ENCODE peak calls at places on chromosomes 12 and 14, in nine cellular contexts. One of them, this sample, is unnamed.
A peak's percentile ranks its signal among the peaks of the same experiment; 100 is the strongest.

GRCh38 chr12:89016970-89017778 is 335.1 kb downstream of the DUSP6 start:
- DNase-seq in endothelial cell of umbilical vein: peak; percentile 85
- DNase-seq in adrenal gland: peak; percentile 25
- DNase-seq in heart right ventricle: no peak
- DNase-seq in mesendoderm: peak; percentile 73
- DNase-seq in suprapubic skin: peak; percentile 72
- DNase-seq in CD8-positive, alpha-beta T cell: no peak
- DNase-seq in mammary epithelial cell: peak; percentile 74
- DNase-seq in neural progenitor cell: peak; percentile 83
- DNase-seq in this sample: no peak

GRCh38 chr14:64510825-64511679 is 6.5 kb downstream of the ZBTB1 start:
- DNase-seq in CD8-positive, alpha-beta T cell: peak; percentile 62
- DNase-seq in endothelial cell of umbilical vein: peak; percentile 72
- DNase-seq in suprapubic skin: no peak
- DNase-seq in heart right ventricle: no peak
- DNase-seq in mammary epithelial cell: peak; percentile 56
- DNase-seq in adrenal gland: peak; percentile 65
- DNase-seq in neural progenitor cell: peak; percentile 80
- DNase-seq in mesendoderm: peak; percentile 77
- DNase-seq in this sample: peak; percentile 26

GRCh38 chr14:64303471-64303917 is 9.3 kb upstream of the ESR2 start:
- DNase-seq in heart right ventricle: no peak
- DNase-seq in neural progenitor cell: peak; percentile 72
- DNase-seq in endothelial cell of umbilical vein: peak; percentile 71
- DNase-seq in suprapubic skin: no peak
- DNase-seq in CD8-positive, alpha-beta T cell: no peak
- DNase-seq in mesendoderm: peak; percentile 85
- DNase-seq in mammary epithelial cell: peak; percentile 65
- DNase-seq in adrenal gland: no peak
- DNase-seq in this sample: no peak

GRCh38 chr12:49921936-49922335 is 18.2 kb upstream of the FAIM2 start:
- DNase-seq in adrenal gland: no peak
- DNase-seq in neural progenitor cell: no peak
- DNase-seq in heart right ventricle: no peak
- DNase-seq in CD8-positive, alpha-beta T cell: no peak
- DNase-seq in mesendoderm: no peak
- DNase-seq in suprapubic skin: no peak
- DNase-seq in mammary epithelial cell: no peak
- DNase-seq in endothelial cell of umbilical vein: no peak
- DNase-seq in this sample: no peak

GRCh38 chr12:61362037-61362436 is 898.2 kb upstream of the USP15 start:
- DNase-seq in adrenal gland: no peak
- DNase-seq in mesendoderm: no peak
- DNase-seq in endothelial cell of umbilical vein: no peak
- DNase-seq in neural progenitor cell: no peak
- DNase-seq in CD8-positive, alpha-beta T cell: no peak
- DNase-seq in heart right ventricle: no peak
- DNase-seq in suprapubic skin: no peak
- DNase-seq in mammary epithelial cell: no peak
- DNase-seq in this sample: no peak

GRCh38 chr14:100327128-100327527 is 4.0 kb downstream of the SLC25A47 start:
- DNase-seq in suprapubic skin: no peak
- DNase-seq in neural progenitor cell: no peak
- DNase-seq in CD8-positive, alpha-beta T cell: no peak
- DNase-seq in mammary epithelial cell: no peak
- DNase-seq in endothelial cell of umbilical vein: no peak
- DNase-seq in mesendoderm: no peak
- DNase-seq in adrenal gland: no peak
- DNase-seq in heart right ventricle: no peak
- DNase-seq in this sample: no peak

GRCh38 chr14:104970231-104971068 is 7.7 kb downstream of the AHNAK2 start:
- DNase-seq in adrenal gland: no peak
- DNase-seq in endothelial cell of umbilical vein: peak; percentile 87
- DNase-seq in heart right ventricle: peak; percentile 36
- DNase-seq in mammary epithelial cell: peak; percentile 81
- DNase-seq in mesendoderm: peak; percentile 42
- DNase-seq in suprapubic skin: peak; percentile 93
- DNase-seq in CD8-positive, alpha-beta T cell: no peak
- DNase-seq in neural progenitor cell: peak; percentile 48
- DNase-seq in this sample: no peak

GRCh38 chr12:9634177-9634803 is 26.6 kb upstream of the KLRB1 start:
- DNase-seq in endothelial cell of umbilical vein: peak; percentile 70
- DNase-seq in heart right ventricle: no peak
- DNase-seq in suprapubic skin: no peak
- DNase-seq in mesendoderm: peak; percentile 47
- DNase-seq in CD8-positive, alpha-beta T cell: peak; percentile 76
- DNase-seq in adrenal gland: peak; percentile 55
- DNase-seq in neural progenitor cell: peak; percentile 57
- DNase-seq in mammary epithelial cell: peak; percentile 39
- DNase-seq in this sample: peak; percentile 41

GRCh38 chr14:73759183-73759713 is 45.1 kb upstream of the PNMA1 start:
- DNase-seq in mesendoderm: no peak
- DNase-seq in heart right ventricle: peak; percentile 86
- DNase-seq in adrenal gland: peak; percentile 58
- DNase-seq in suprapubic skin: peak; percentile 91
- DNase-seq in neural progenitor cell: peak; percentile 68
- DNase-seq in mammary epithelial cell: no peak
- DNase-seq in endothelial cell of umbilical vein: peak; percentile 49
- DNase-seq in CD8-positive, alpha-beta T cell: no peak
- DNase-seq in this sample: no peak

GRCh38 chr14:32472512-32473472 is 143.7 kb downstream of the AKAP6 start:
- DNase-seq in mammary epithelial cell: peak; percentile 63
- DNase-seq in endothelial cell of umbilical vein: peak; percentile 52
- DNase-seq in adrenal gland: no peak
- DNase-seq in mesendoderm: peak; percentile 61
- DNase-seq in CD8-positive, alpha-beta T cell: no peak
- DNase-seq in neural progenitor cell: peak; percentile 7
- DNase-seq in suprapubic skin: no peak
- DNase-seq in heart right ventricle: peak; percentile 31
- DNase-seq in this sample: no peak

GRCh38 chr12:2391740-2392341 is 339.1 kb downstream of the CACNA1C start:
- DNase-seq in neural progenitor cell: no peak
- DNase-seq in CD8-positive, alpha-beta T cell: no peak
- DNase-seq in endothelial cell of umbilical vein: no peak
- DNase-seq in suprapubic skin: no peak
- DNase-seq in adrenal gland: no peak
- DNase-seq in mesendoderm: no peak
- DNase-seq in mammary epithelial cell: no peak
- DNase-seq in heart right ventricle: no peak
- DNase-seq in this sample: no peak

GRCh38 chr12:2393016-2393415 is 340.2 kb downstream of the CACNA1C start:
- DNase-seq in suprapubic skin: no peak
- DNase-seq in endothelial cell of umbilical vein: no peak
- DNase-seq in mesendoderm: no peak
- DNase-seq in adrenal gland: no peak
- DNase-seq in heart right ventricle: no peak
- DNase-seq in mammary epithelial cell: no peak
- DNase-seq in CD8-positive, alpha-beta T cell: no peak
- DNase-seq in neural progenitor cell: no peak
- DNase-seq in this sample: no peak

GRCh38 chr12:2390850-2391390 is 338.1 kb downstream of the CACNA1C start:
- DNase-seq in suprapubic skin: no peak
- DNase-seq in heart right ventricle: no peak
- DNase-seq in CD8-positive, alpha-beta T cell: no peak
- DNase-seq in adrenal gland: no peak
- DNase-seq in neural progenitor cell: no peak
- DNase-seq in endothelial cell of umbilical vein: no peak
- DNase-seq in mesendoderm: no peak
- DNase-seq in mammary epithelial cell: no peak
- DNase-seq in this sample: no peak

GRCh38 chr12:2389079-2389790 is 336.4 kb downstream of the CACNA1C start:
- DNase-seq in heart right ventricle: no peak
- DNase-seq in adrenal gland: no peak
- DNase-seq in suprapubic skin: no peak
- DNase-seq in mesendoderm: no peak
- DNase-seq in neural progenitor cell: no peak
- DNase-seq in endothelial cell of umbilical vein: no peak
- DNase-seq in mammary epithelial cell: no peak
- DNase-seq in CD8-positive, alpha-beta T cell: no peak
- DNase-seq in this sample: no peak

GRCh38 chr12:2390133-2390532 is 337.3 kb downstream of the CACNA1C start:
- DNase-seq in mammary epithelial cell: peak; percentile 35
- DNase-seq in heart right ventricle: no peak
- DNase-seq in adrenal gland: no peak
- DNase-seq in suprapubic skin: no peak
- DNase-seq in neural progenitor cell: no peak
- DNase-seq in CD8-positive, alpha-beta T cell: no peak
- DNase-seq in endothelial cell of umbilical vein: no peak
- DNase-seq in mesendoderm: no peak
- DNase-seq in this sample: no peak
- H3K27ac ChIP-seq in mammary epithelial cell: no peak overlapping the region
- H3K27ac ChIP-seq in heart right ventricle: no peak overlapping the region
- H3K27ac ChIP-seq in adrenal gland: no peak overlapping the region
- H3K27ac ChIP-seq in suprapubic skin: no peak overlapping the region
- H3K27ac ChIP-seq in neural progenitor cell: no peak overlapping the region
- H3K27ac ChIP-seq in CD8-positive, alpha-beta T cell: no peak overlapping the region
- H3K27ac ChIP-seq in endothelial cell of umbilical vein: no peak overlapping the region
- H3K27ac ChIP-seq in mesendoderm: no peak overlapping the region
- H3K27ac ChIP-seq in this sample: no peak overlapping the region

GRCh38 chr12:108482717-108483212 is 32.3 kb upstream of the FICD start:
- DNase-seq in mammary epithelial cell: peak; percentile 66
- DNase-seq in adrenal gland: no peak
- DNase-seq in suprapubic skin: no peak
- DNase-seq in mesendoderm: peak; percentile 26
- DNase-seq in neural progenitor cell: no peak
- DNase-seq in heart right ventricle: no peak
- DNase-seq in endothelial cell of umbilical vein: no peak
- DNase-seq in CD8-positive, alpha-beta T cell: no peak
- DNase-seq in this sample: no peak
- H3K4me3 ChIP-seq in mammary epithelial cell: no peak overlapping the region
- H3K4me3 ChIP-seq in adrenal gland: no peak overlapping the region
- H3K4me3 ChIP-seq in suprapubic skin: no peak overlapping the region
- H3K4me3 ChIP-seq in mesendoderm: no peak overlapping the region
- H3K4me3 ChIP-seq in neural progenitor cell: no peak overlapping the region
- H3K4me3 ChIP-seq in heart right ventricle: no peak overlapping the region
- H3K4me3 ChIP-seq in endothelial cell of umbilical vein: no peak overlapping the region
- H3K4me3 ChIP-seq in CD8-positive, alpha-beta T cell: no peak overlapping the region
- H3K4me3 ChIP-seq in this sample: no peak overlapping the region

DNA sequence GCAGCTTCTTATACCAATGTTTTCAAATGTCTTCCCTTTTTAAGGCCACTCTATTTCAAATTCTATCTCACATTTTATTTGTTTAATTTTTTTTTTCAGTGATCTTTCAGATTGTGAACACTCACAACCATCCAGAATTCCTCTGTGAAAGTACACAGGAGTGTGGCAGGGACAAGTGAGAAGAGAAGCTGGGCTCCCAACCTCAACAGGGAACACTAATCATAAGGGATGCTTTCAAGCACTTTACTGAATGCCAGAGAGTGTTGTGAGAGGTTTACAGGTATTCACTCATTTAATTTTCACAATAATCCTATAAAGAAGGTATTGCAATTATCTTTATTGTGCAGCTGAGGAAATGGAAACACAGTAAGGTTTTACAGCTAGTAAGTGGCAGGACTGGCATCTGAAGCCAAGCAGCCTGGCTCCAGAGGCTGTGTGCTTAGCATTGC is 60.1 kb upstream of the PYGL start:
- DNase-seq in suprapubic skin: no peak
- DNase-seq in adrenal gland: peak; percentile 32
- DNase-seq in endothelial cell of umbilical vein: no peak
- DNase-seq in mammary epithelial cell: no peak
- DNase-seq in mesendoderm: no peak
- DNase-seq in heart right ventricle: no peak
- DNase-seq in neural progenitor cell: no peak
- DNase-seq in CD8-positive, alpha-beta T cell: no peak
- DNase-seq in this sample: no peak
- H3K4me1 ChIP-seq in suprapubic skin: peaks cover 8% of the 10 kb centered on the region
- H3K4me1 ChIP-seq in adrenal gland: no peaks in the 10 kb centered on the region
- H3K4me1 ChIP-seq in endothelial cell of umbilical vein: no peaks in the 10 kb centered on the region
- H3K4me1 ChIP-seq in mammary epithelial cell: peaks cover 24% of the 10 kb centered on the region
- H3K4me1 ChIP-seq in mesendoderm: no peaks in the 10 kb centered on the region
- H3K4me1 ChIP-seq in heart right ventricle: no peaks in the 10 kb centered on the region
- H3K4me1 ChIP-seq in neural progenitor cell: peaks cover 20% of the 10 kb centered on the region
- H3K4me1 ChIP-seq in CD8-positive, alpha-beta T cell: no peaks in the 10 kb centered on the region
- H3K4me1 ChIP-seq in this sample: no peaks in the 10 kb centered on the region

GRCh38 chr12:14588571-14588970 is 20.9 kb upstream of the PLBD1 start:
- DNase-seq in CD8-positive, alpha-beta T cell: no peak
- DNase-seq in mammary epithelial cell: no peak
- DNase-seq in suprapubic skin: no peak
- DNase-seq in heart right ventricle: no peak
- DNase-seq in mesendoderm: no peak
- DNase-seq in adrenal gland: no peak
- DNase-seq in neural progenitor cell: no peak
- DNase-seq in endothelial cell of umbilical vein: no peak
- DNase-seq in this sample: no peak
- H3K27ac ChIP-seq in CD8-positive, alpha-beta T cell: no peak overlapping the region
- H3K27ac ChIP-seq in mammary epithelial cell: no peak overlapping the region
- H3K27ac ChIP-seq in suprapubic skin: no peak overlapping the region
- H3K27ac ChIP-seq in heart right ventricle: no peak overlapping the region
- H3K27ac ChIP-seq in mesendoderm: no peak overlapping the region
- H3K27ac ChIP-seq in adrenal gland: no peak overlapping the region
- H3K27ac ChIP-seq in neural progenitor cell: no peak overlapping the region
- H3K27ac ChIP-seq in endothelial cell of umbilical vein: no peak overlapping the region
- H3K27ac ChIP-seq in this sample: no peak overlapping the region

GRCh38 chr12:7015555-7016370 is 2.5 kb downstream of the LPCAT3 start:
- DNase-seq in mesendoderm: no peak
- DNase-seq in adrenal gland: no peak
- DNase-seq in mammary epithelial cell: no peak
- DNase-seq in endothelial cell of umbilical vein: no peak
- DNase-seq in CD8-positive, alpha-beta T cell: no peak
- DNase-seq in suprapubic skin: no peak
- DNase-seq in neural progenitor cell: no peak
- DNase-seq in heart right ventricle: no peak
- DNase-seq in this sample: no peak

GRCh38 chr12:7017870-7018349 is 366 bp downstream of the LPCAT3 start:
- DNase-seq in heart right ventricle: no peak
- DNase-seq in mesendoderm: no peak
- DNase-seq in neural progenitor cell: no peak
- DNase-seq in mammary epithelial cell: no peak
- DNase-seq in adrenal gland: no peak
- DNase-seq in CD8-positive, alpha-beta T cell: no peak
- DNase-seq in suprapubic skin: no peak
- DNase-seq in endothelial cell of umbilical vein: no peak
- DNase-seq in this sample: no peak

GRCh38 chr12:7018350-7019042 is at the start of gene LPCAT3:
- DNase-seq in CD8-positive, alpha-beta T cell: peak; percentile 96
- DNase-seq in mesendoderm: peak; percentile 98
- DNase-seq in neural progenitor cell: peak; percentile 99
- DNase-seq in heart right ventricle: peak; percentile 99
- DNase-seq in suprapubic skin: peak; percentile 98
- DNase-seq in adrenal gland: peak; percentile 98
- DNase-seq in endothelial cell of umbilical vein: peak; percentile 97
- DNase-seq in mammary epithelial cell: peak; percentile 96
- DNase-seq in this sample: peak; percentile 95

GRCh38 chr12:7019043-7019569 is 830 bp upstream of the LPCAT3 start:
- DNase-seq in mammary epithelial cell: no peak
- DNase-seq in adrenal gland: no peak
- DNase-seq in endothelial cell of umbilical vein: no peak
- DNase-seq in CD8-positive, alpha-beta T cell: no peak
- DNase-seq in heart right ventricle: no peak
- DNase-seq in mesendoderm: peak; percentile 16
- DNase-seq in neural progenitor cell: no peak
- DNase-seq in suprapubic skin: no peak
- DNase-seq in this sample: no peak

GRCh38 chr12:7016958-7017571 is 1.2 kb downstream of the LPCAT3 start:
- DNase-seq in suprapubic skin: no peak
- DNase-seq in adrenal gland: no peak
- DNase-seq in heart right ventricle: no peak
- DNase-seq in neural progenitor cell: no peak
- DNase-seq in endothelial cell of umbilical vein: no peak
- DNase-seq in CD8-positive, alpha-beta T cell: no peak
- DNase-seq in mesendoderm: peak; percentile 41
- DNase-seq in mammary epithelial cell: no peak
- DNase-seq in this sample: no peak
- H3K4me3 ChIP-seq in suprapubic skin: peak overlapping the region; percentile 88
- H3K4me3 ChIP-seq in adrenal gland: no peak overlapping the region
- H3K4me3 ChIP-seq in heart right ventricle: peak overlapping the region; percentile 63
- H3K4me3 ChIP-seq in neural progenitor cell: peak overlapping the region; percentile 84
- H3K4me3 ChIP-seq in endothelial cell of umbilical vein: peak overlapping the region; percentile 72
- H3K4me3 ChIP-seq in CD8-positive, alpha-beta T cell: no peak overlapping the region
- H3K4me3 ChIP-seq in mesendoderm: no peak overlapping the region
- H3K4me3 ChIP-seq in mammary epithelial cell: peak overlapping the region; percentile 95
- H3K4me3 ChIP-seq in this sample: peak overlapping the region; percentile 70

GRCh38 chr14:61149896-61150295 is 131.2 kb downstream of the TMEM30B start:
- DNase-seq in heart right ventricle: no peak
- DNase-seq in CD8-positive, alpha-beta T cell: no peak
- DNase-seq in adrenal gland: no peak
- DNase-seq in suprapubic skin: no peak
- DNase-seq in endothelial cell of umbilical vein: no peak
- DNase-seq in mesendoderm: no peak
- DNase-seq in mammary epithelial cell: no peak
- DNase-seq in neural progenitor cell: no peak
- DNase-seq in this sample: no peak
- H3K4me1 ChIP-seq in heart right ventricle: no peaks in the 10 kb centered on the region
- H3K4me1 ChIP-seq in CD8-positive, alpha-beta T cell: no peaks in the 10 kb centered on the region
- H3K4me1 ChIP-seq in adrenal gland: no peaks in the 10 kb centered on the region
- H3K4me1 ChIP-seq in suprapubic skin: peaks cover 35% of the 10 kb centered on the region
- H3K4me1 ChIP-seq in endothelial cell of umbilical vein: peaks cover 28% of the 10 kb centered on the region
- H3K4me1 ChIP-seq in mesendoderm: peaks cover 10% of the 10 kb centered on the region
- H3K4me1 ChIP-seq in mammary epithelial cell: peaks cover 62% of the 10 kb centered on the region
- H3K4me1 ChIP-seq in neural progenitor cell: peaks cover 24% of the 10 kb centered on the region
- H3K4me1 ChIP-seq in this sample: no peaks in the 10 kb centered on the region